ENCODE peak calls at places on chromosomes 5 and 9, in nine cellular contexts. B, L, O, P, X, C, Z, Q and Y are unnamed samples.

GRCh38 chr9:105064248-105065118 is 136.5 kb upstream of the ABCA1 start:
- DNase-seq in B (peak; percentile 41), L (peak; percentile 90), O (no peak), P (peak; percentile 98), X (peak; percentile 77), C (peak; percentile 73), Z (peak; percentile 98), Q (peak; percentile 92), Y (peak; percentile 98)

GRCh38 chr5:147075187-147075586 is 159.6 kb upstream of the STK32A start:
- DNase-seq in B (no peak), L (no peak), O (no peak), P (no peak), X (no peak), C (no peak), Z (no peak), Q (no peak), Y (no peak)

GRCh38 chr5:9742848-9743247 is 112.7 kb upstream of the TAS2R1 start:
- DNase-seq in B (no peak), L (no peak), O (no peak), P (no peak), X (no peak), C (no peak), Z (no peak), Q (no peak), Y (no peak)

GRCh38 chr5:119356384-119357188 is 767 bp downstream of the TNFAIP8 start:
- DNase-seq in B (no peak), L (no peak), O (no peak), P (peak; percentile 35), X (no peak), C (no peak), Z (peak; percentile 33), Q (peak; percentile 57), Y (no peak)

GRCh38 chr5:59351076-59351794 is 542.3 kb downstream of the PDE4D start:
- DNase-seq in B (no peak), L (no peak), O (no peak), P (peak; percentile 36), X (no peak), C (no peak), Z (peak; percentile 69), Q (peak; percentile 34), Y (no peak)

GRCh38 chr5:132269635-132270344 is 12.3 kb downstream of the PDLIM4 start:
- DNase-seq in B (no peak), L (no peak), O (no peak), P (no peak), X (no peak), C (no peak), Z (no peak), Q (no peak), Y (no peak)

GRCh38 chr5:127934791-127935256 is 148.7 kb upstream of the SLC12A2 start:
- DNase-seq in B (no peak), L (peak; percentile 72), O (no peak), P (peak; percentile 86), X (peak; percentile 99), C (peak; percentile 93), Z (peak; percentile 78), Q (no peak), Y (peak; percentile 99)

GRCh38 chr9:112308576-112308975 is 24.8 kb downstream of the PTBP3 start:
- DNase-seq in B (no peak), L (no peak), O (no peak), P (no peak), X (no peak), C (peak; percentile 48), Z (peak; percentile 49), Q (peak; percentile 67), Y (no peak)

GRCh38 chr9:124292696-124293593 is 35.2 kb downstream of the NEK6 start:
- DNase-seq in B (no peak), L (no peak), O (no peak), P (peak; percentile 45), X (no peak), C (no peak), Z (no peak), Q (no peak), Y (no peak)

GRCh38 chr5:39209924-39210323 is 9.4 kb downstream of the FYB1 start:
- DNase-seq in B (no peak), L (no peak), O (peak; percentile 74), P (no peak), X (no peak), C (no peak), Z (no peak), Q (no peak), Y (no peak)

GRCh38 chr5:179907570-179908324 is at the start of gene TBC1D9B:
- DNase-seq in B (peak; percentile 38), L (peak; percentile 59), O (peak; percentile 81), P (peak; percentile 43), X (peak; percentile 60), C (no peak), Z (peak; percentile 55), Q (peak; percentile 85), Y (peak; percentile 77)

GRCh38 chr5:61184708-61185107 is 22.4 kb upstream of the SMIM15 start:
- DNase-seq in B (no peak), L (no peak), O (no peak), P (peak; percentile 54), X (no peak), C (no peak), Z (no peak), Q (no peak), Y (no peak)

GRCh38 chr5:132134384-132134783 is 60.8 kb downstream of the CSF2 start:
- DNase-seq in B (no peak), L (peak; percentile 38), O (no peak), P (peak; percentile 17), X (peak; percentile 59), C (no peak), Z (peak; percentile 46), Q (no peak), Y (peak; percentile 41)